ENCODE peak calls at places on chromosomes 6 and 20, in seven cellular contexts. A, P, L, N, O, Y and V are unnamed samples.

GRCh38 chr6:167572106-167572505 is 247.2 kb downstream of the TTLL2 start:
- DNase-seq in P (no peak), N (no peak), O (no peak), L (peak; percentile 63), A (no peak), Y (no peak), V (no peak)

GRCh38 chr20:47356220-47356525 is 326 bp downstream of the ZMYND8 start:
- DNase-seq in A (no peak), O (no peak), Y (no peak), N (no peak), L (no peak), P (no peak), V (no peak)

GRCh38 chr6:165676435-165677068 is 13.5 kb upstream of the PDE10A start:
- DNase-seq in Y (peak; percentile 97), P (no peak), A (peak; percentile 77), N (no peak), O (no peak), L (peak; percentile 43), V (no peak)

GRCh38 chr6:85469276-85470022 is 19.6 kb downstream of the NT5E start:
- DNase-seq in P (peak; percentile 32), Y (no peak), N (no peak), L (no peak), A (peak; percentile 16), O (no peak), V (no peak)

GRCh38 chr6:138115877-138116660 is 8.8 kb upstream of the PERP start:
- DNase-seq in P (peak; percentile 75), O (peak; percentile 37), L (no peak), Y (peak; percentile 84), N (no peak), A (peak; percentile 59), V (peak; percentile 64)

GRCh38 chr20:43559588-43559987 is 761 bp downstream of the SGK2 start:
- DNase-seq in P (no peak), A (no peak), Y (no peak), O (no peak), N (no peak), L (no peak), V (peak; percentile 41)

GRCh38 chr6:168196881-168197635 is 118.0 kb upstream of the FRMD1 start:
- DNase-seq in O (no peak), A (no peak), N (no peak), P (no peak), Y (no peak), L (peak; percentile 34), V (peak; percentile 24)

GRCh38 chr6:32837651-32838113 is 857 bp downstream of the TAP2 start:
- DNase-seq in O (no peak), P (peak; percentile 5), A (peak; percentile 42), N (no peak), L (no peak), Y (peak; percentile 8), V (no peak)

GRCh38 chr6:145028144-145028818 is 707.0 kb downstream of the EPM2A start:
- DNase-seq in P (peak; percentile 77), L (no peak), O (no peak), A (no peak), Y (peak; percentile 38), N (no peak), V (no peak)

GRCh38 chr20:37969949-37970855 is 63.1 kb downstream of the TTI1 start:
- DNase-seq in P (no peak), L (no peak), O (no peak), Y (no peak), A (no peak), N (peak; percentile 13), V (no peak)

GRCh38 chr6:169895000-169895759 is 143.8 kb downstream of the ERMARD start:
- DNase-seq in L (no peak), N (no peak), A (no peak), O (no peak), Y (no peak), P (no peak), V (no peak)

GRCh38 chr6:37222125-37222967 is 35.2 kb upstream of the TBC1D22B start:
- DNase-seq in Y (peak; percentile 93), N (peak; percentile 88), P (peak; percentile 99), A (peak; percentile 91), O (no peak), L (peak; percentile 94), V (peak; percentile 88)

GRCh38 chr6:35082733-35083403 is 58.3 kb downstream of the TCP11 start:
- DNase-seq in N (no peak), L (no peak), O (no peak), P (no peak), Y (no peak), A (no peak), V (no peak)

GRCh38 chr6:35343092-35343834 is 905 bp downstream of the PPARD start:
- DNase-seq in P (no peak), Y (peak; percentile 80), L (peak; percentile 86), N (no peak), O (no peak), A (peak; percentile 47), V (peak; percentile 43)

GRCh38 chr6:15521516-15521915 is 141.3 kb downstream of the DTNBP1 start:
- DNase-seq in L (no peak), O (no peak), Y (no peak), P (no peak), N (no peak), A (no peak), V (no peak)

GRCh38 chr20:51498765-51499540 is 43.6 kb downstream of the NFATC2 start:
- DNase-seq in Y (no peak), L (no peak), P (no peak), O (no peak), A (no peak), N (no peak), V (no peak)

GRCh38 chr20:62009322-62009721 is 56.4 kb downstream of the TAF4 start:
- DNase-seq in A (no peak), P (no peak), N (no peak), Y (no peak), L (no peak), O (no peak), V (no peak)

GRCh38 chr20:32527052-32527446 is 58.1 kb downstream of the NOL4L start:
- DNase-seq in A (no peak), N (no peak), P (no peak), Y (no peak), O (no peak), L (no peak), V (no peak)

GRCh38 chr20:34415079-34415478 is 52.0 kb downstream of the ITCH start:
- DNase-seq in O (no peak), P (no peak), N (no peak), A (no peak), L (no peak), Y (no peak), V (no peak)

GRCh38 chr6:45376310-45377040 is 1.3 kb downstream of the SUPT3H start:
- DNase-seq in N (no peak), O (no peak), L (no peak), A (peak; percentile 67), P (peak; percentile 50), Y (peak; percentile 71), V (no peak)

DNA sequence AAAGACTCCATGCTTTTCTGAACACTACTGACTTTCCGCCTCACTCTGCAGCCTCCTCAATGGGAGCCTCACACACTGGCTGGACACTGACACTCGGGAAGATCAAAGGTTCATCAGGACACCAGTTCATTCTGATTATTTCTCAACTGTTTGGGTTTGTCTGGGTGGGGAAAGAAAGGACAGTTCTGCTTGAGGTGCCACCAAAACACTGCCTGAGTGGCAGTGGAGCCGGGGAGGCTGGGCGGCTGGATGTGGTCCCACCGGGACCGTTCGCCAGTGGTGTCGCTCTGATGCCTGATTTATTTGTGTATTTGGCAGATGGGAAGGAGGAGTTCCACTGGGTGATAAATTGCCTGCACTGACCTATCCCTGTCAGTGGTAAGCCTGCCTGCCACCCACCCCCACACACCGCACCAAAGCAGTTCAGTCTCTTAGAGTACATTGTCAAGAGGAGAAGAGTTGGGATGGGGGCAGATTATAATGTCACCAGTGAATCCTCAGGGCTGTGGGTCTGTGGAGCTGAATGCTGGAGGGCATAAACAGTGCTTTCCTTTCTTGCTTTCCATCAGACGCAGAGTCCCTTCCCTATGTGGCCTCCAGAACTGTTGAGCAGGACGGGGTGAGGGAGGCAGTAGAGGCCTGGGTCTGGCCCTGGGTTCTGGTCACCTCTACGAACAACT is 49.8 kb downstream of the EDN1 start:
- DNase-seq in Y (no peak), O (no peak), A (no peak), L (no peak), N (no peak), P (no peak), V (no peak)
- H3K27ac ChIP-seq in Y (no peak overlapping the region), O (no peak overlapping the region), A (no peak overlapping the region), L (no peak overlapping the region), N (no peak overlapping the region), P (no peak overlapping the region), V (no peak overlapping the region)

DNA sequence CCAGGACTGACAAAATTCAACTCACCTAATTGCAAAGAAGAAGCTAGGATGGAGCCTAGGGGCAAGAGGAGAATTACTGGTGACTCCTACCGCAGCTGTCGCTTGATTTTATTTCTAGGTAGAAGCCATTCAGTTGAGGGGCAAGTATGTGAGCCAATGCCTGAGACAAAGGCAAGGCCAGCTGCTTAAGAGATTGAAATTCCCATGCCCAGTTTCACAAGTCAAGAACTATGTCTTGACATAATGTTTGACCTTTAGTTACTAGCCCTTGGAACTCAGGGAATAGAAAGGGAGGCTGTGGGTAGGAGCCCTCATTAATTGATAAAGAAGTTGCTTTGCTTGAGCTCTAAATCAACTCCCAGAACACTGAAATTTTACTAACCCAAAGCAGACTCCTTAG is 54.0 kb downstream of the GPR63 start:
- DNase-seq in L (no peak), A (no peak), O (no peak), Y (no peak), P (no peak), N (no peak), V (no peak)
- H3K27ac ChIP-seq in L (no peak overlapping the region), A (no peak overlapping the region), O (no peak overlapping the region), Y (no peak overlapping the region), P (no peak overlapping the region), N (no peak overlapping the region), V (no peak overlapping the region)

DNA sequence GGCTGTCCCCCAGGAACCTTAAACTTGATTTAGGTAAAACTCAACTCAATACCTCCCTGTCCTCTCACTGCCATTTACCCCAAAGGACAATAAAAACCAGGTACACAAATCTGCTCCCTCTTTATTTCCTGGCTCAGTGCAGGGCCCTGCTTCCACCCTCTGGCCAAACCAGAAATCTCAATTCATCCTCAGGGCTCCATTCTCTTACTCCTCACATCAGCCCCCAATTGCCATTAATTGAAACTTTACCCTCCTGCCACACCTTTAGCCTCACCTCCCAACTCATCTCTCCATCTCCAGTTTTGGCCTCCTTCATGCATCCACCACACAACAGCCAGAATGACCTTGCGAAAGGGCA is 10.5 kb downstream of the ZBTB2 start:
- DNase-seq in Y (no peak), P (no peak), O (no peak), L (no peak), N (no peak), A (no peak), V (no peak)
- H3K27ac ChIP-seq in Y (peak overlapping the region; percentile 85), P (no peak overlapping the region), O (no peak overlapping the region), L (peak overlapping the region; percentile 73), N (no peak overlapping the region), A (no peak overlapping the region), V (peak overlapping the region; percentile 41)

GRCh38 chr6:143397229-143398222 is 53.0 kb downstream of the ADAT2 start:
- DNase-seq in A (peak; percentile 98), O (peak; percentile 2), L (peak; percentile 78), P (peak; percentile 99), Y (peak; percentile 94), N (peak; percentile 99), V (peak; percentile 73)

GRCh38 chr6:143394351-143394750 is 56.1 kb downstream of the ADAT2 start:
- DNase-seq in L (no peak), A (peak; percentile 41), N (no peak), O (no peak), Y (no peak), P (no peak), V (no peak)

GRCh38 chr6:143399176-143399575 is 51.3 kb downstream of the ADAT2 start:
- DNase-seq in P (peak; percentile 51), Y (peak; percentile 33), L (no peak), O (no peak), A (peak; percentile 20), N (no peak), V (no peak)

GRCh38 chr6:143395699-143396098 is 54.8 kb downstream of the ADAT2 start:
- DNase-seq in P (no peak), A (no peak), N (no peak), Y (no peak), O (no peak), L (no peak), V (no peak)

GRCh38 chr6:143396497-143397228 is 53.8 kb downstream of the ADAT2 start:
- DNase-seq in O (no peak), P (no peak), Y (peak; percentile 17), L (no peak), A (peak; percentile 55), N (no peak), V (no peak)
- H3K27ac ChIP-seq in O (no peak overlapping the region), P (no peak overlapping the region), Y (no peak overlapping the region), L (peak overlapping the region; percentile 65), A (no peak overlapping the region), N (peak overlapping the region; percentile 93), V (peak overlapping the region; percentile 56)